ENCODE peak calls at places on chromosomes 7 and 10, in six cellular contexts. One of them, this sample, is unnamed.

GRCh38 chr10:24858244-24858907 is 94.0 kb downstream of the PRTFDC1 start:
- DNase-seq in GM12865: no peak
- DNase-seq in AG10803: peak; percentile 74
- DNase-seq in left lung: no peak
- DNase-seq in fibroblast of pulmonary artery: peak; percentile 90
- DNase-seq in AG09309: peak; percentile 24
- DNase-seq in this sample: peak; percentile 83

GRCh38 chr10:42951486-42952251 is 125.2 kb upstream of the RET start:
- DNase-seq in GM12865: no peak
- DNase-seq in AG10803: no peak
- DNase-seq in left lung: peak; percentile 31
- DNase-seq in fibroblast of pulmonary artery: peak; percentile 6
- DNase-seq in AG09309: no peak
- DNase-seq in this sample: no peak

GRCh38 chr10:76984559-76985443 is 652.8 kb downstream of the KCNMA1 start:
- DNase-seq in GM12865: peak; percentile 81
- DNase-seq in AG10803: peak; percentile 71
- DNase-seq in left lung: peak; percentile 64
- DNase-seq in fibroblast of pulmonary artery: peak; percentile 77
- DNase-seq in AG09309: peak; percentile 40
- DNase-seq in this sample: peak; percentile 73

GRCh38 chr10:72254891-72255568 is 18.7 kb upstream of the DDIT4 start:
- DNase-seq in GM12865: peak; percentile 70
- DNase-seq in AG10803: peak; percentile 70
- DNase-seq in left lung: peak; percentile 83
- DNase-seq in fibroblast of pulmonary artery: peak; percentile 87
- DNase-seq in AG09309: no peak
- DNase-seq in this sample: peak; percentile 90

GRCh38 chr7:115864082-115864481 is 166.5 kb downstream of the TFEC start:
- DNase-seq in GM12865: no peak
- DNase-seq in AG10803: no peak
- DNase-seq in left lung: no peak
- DNase-seq in fibroblast of pulmonary artery: no peak
- DNase-seq in AG09309: no peak
- DNase-seq in this sample: no peak

GRCh38 chr10:30207485-30208052 is 141.5 kb downstream of the MTPAP start:
- DNase-seq in GM12865: peak; percentile 72
- DNase-seq in AG10803: peak; percentile 13
- DNase-seq in left lung: no peak
- DNase-seq in fibroblast of pulmonary artery: no peak
- DNase-seq in AG09309: no peak
- DNase-seq in this sample: no peak

GRCh38 chr7:33237034-33237433 is 107.7 kb downstream of the BBS9 start:
- DNase-seq in GM12865: no peak
- DNase-seq in AG10803: no peak
- DNase-seq in left lung: no peak
- DNase-seq in fibroblast of pulmonary artery: no peak
- DNase-seq in AG09309: no peak
- DNase-seq in this sample: no peak

GRCh38 chr10:110005716-110006115 is 2.1 kb upstream of the ADD3 start:
- DNase-seq in GM12865: no peak
- DNase-seq in AG10803: peak; percentile 88
- DNase-seq in left lung: peak; percentile 40
- DNase-seq in fibroblast of pulmonary artery: peak; percentile 84
- DNase-seq in AG09309: peak; percentile 79
- DNase-seq in this sample: peak; percentile 89

GRCh38 chr10:77084431-77085144 is 553.0 kb downstream of the KCNMA1 start:
- DNase-seq in GM12865: no peak
- DNase-seq in AG10803: peak; percentile 4
- DNase-seq in left lung: no peak
- DNase-seq in fibroblast of pulmonary artery: peak; percentile 18
- DNase-seq in AG09309: no peak
- DNase-seq in this sample: peak; percentile 25

GRCh38 chr7:14191686-14192098 is 202.2 kb upstream of the ETV1 start:
- DNase-seq in GM12865: no peak
- DNase-seq in AG10803: peak; percentile 27
- DNase-seq in left lung: no peak
- DNase-seq in fibroblast of pulmonary artery: peak; percentile 15
- DNase-seq in AG09309: no peak
- DNase-seq in this sample: peak; percentile 91

GRCh38 chr10:15169555-15170407 is 1.3 kb upstream of the NMT2 start:
- DNase-seq in GM12865: peak; percentile 41
- DNase-seq in AG10803: peak; percentile 14
- DNase-seq in left lung: no peak
- DNase-seq in fibroblast of pulmonary artery: no peak
- DNase-seq in AG09309: no peak
- DNase-seq in this sample: no peak

GRCh38 chr10:91700788-91701444 is 68.0 kb upstream of the PPP1R3C start:
- DNase-seq in GM12865: no peak
- DNase-seq in AG10803: peak; percentile 65
- DNase-seq in left lung: no peak
- DNase-seq in fibroblast of pulmonary artery: peak; percentile 73
- DNase-seq in AG09309: peak; percentile 27
- DNase-seq in this sample: peak; percentile 86

GRCh38 chr7:48041665-48041995 is 6.3 kb downstream of the C7orf57 start:
- DNase-seq in GM12865: no peak
- DNase-seq in AG10803: peak; percentile 74
- DNase-seq in left lung: no peak
- DNase-seq in fibroblast of pulmonary artery: peak; percentile 52
- DNase-seq in AG09309: no peak
- DNase-seq in this sample: peak; percentile 45

GRCh38 chr10:13271552-13272163 is 28.2 kb downstream of the PHYH start:
- DNase-seq in GM12865: peak; percentile 80
- DNase-seq in AG10803: no peak
- DNase-seq in left lung: no peak
- DNase-seq in fibroblast of pulmonary artery: peak; percentile 11
- DNase-seq in AG09309: no peak
- DNase-seq in this sample: peak; percentile 8

GRCh38 chr10:105742184-105742583 is 1101.1 kb downstream of the SORCS3 start:
- DNase-seq in GM12865: no peak
- DNase-seq in AG10803: no peak
- DNase-seq in left lung: no peak
- DNase-seq in fibroblast of pulmonary artery: no peak
- DNase-seq in AG09309: no peak
- DNase-seq in this sample: no peak

GRCh38 chr7:135768990-135769389 is 20.4 kb upstream of the FAM180A start:
- DNase-seq in GM12865: no peak
- DNase-seq in AG10803: no peak
- DNase-seq in left lung: no peak
- DNase-seq in fibroblast of pulmonary artery: no peak
- DNase-seq in AG09309: no peak
- DNase-seq in this sample: no peak

GRCh38 chr7:88759216-88759955 is at the start of gene ZNF804B:
- DNase-seq in GM12865: no peak
- DNase-seq in AG10803: no peak
- DNase-seq in left lung: no peak
- DNase-seq in fibroblast of pulmonary artery: no peak
- DNase-seq in AG09309: no peak
- DNase-seq in this sample: no peak

GRCh38 chr7:70360557-70360956 is 762.3 kb downstream of the AUTS2 start:
- DNase-seq in GM12865: no peak
- DNase-seq in AG10803: no peak
- DNase-seq in left lung: no peak
- DNase-seq in fibroblast of pulmonary artery: no peak
- DNase-seq in AG09309: no peak
- DNase-seq in this sample: no peak

GRCh38 chr10:16779375-16779774 is 37.8 kb downstream of the RSU1 start:
- DNase-seq in GM12865: peak; percentile 53
- DNase-seq in AG10803: no peak
- DNase-seq in left lung: no peak
- DNase-seq in fibroblast of pulmonary artery: no peak
- DNase-seq in AG09309: no peak
- DNase-seq in this sample: no peak

GRCh38 chr7:94421711-94422110 is 27.0 kb downstream of the COL1A2 start:
- DNase-seq in GM12865: no peak
- DNase-seq in AG10803: peak; percentile 49
- DNase-seq in left lung: no peak
- DNase-seq in fibroblast of pulmonary artery: peak; percentile 16
- DNase-seq in AG09309: no peak
- DNase-seq in this sample: peak; percentile 45

GRCh38 chr10:63935705-63936104 is 414.5 kb downstream of the REEP3 start:
- DNase-seq in GM12865: peak; percentile 8
- DNase-seq in AG10803: no peak
- DNase-seq in left lung: no peak
- DNase-seq in fibroblast of pulmonary artery: peak; percentile 3
- DNase-seq in AG09309: no peak
- DNase-seq in this sample: no peak

GRCh38 chr7:136956232-136956631 is 87.8 kb downstream of the CHRM2 start:
- DNase-seq in GM12865: no peak
- DNase-seq in AG10803: peak; percentile 40
- DNase-seq in left lung: no peak
- DNase-seq in fibroblast of pulmonary artery: peak; percentile 64
- DNase-seq in AG09309: peak; percentile 43
- DNase-seq in this sample: peak; percentile 54

GRCh38 chr7:153320005-153320404 is 560.5 kb downstream of the ACTR3B start:
- DNase-seq in GM12865: no peak
- DNase-seq in AG10803: no peak
- DNase-seq in left lung: no peak
- DNase-seq in fibroblast of pulmonary artery: no peak
- DNase-seq in AG09309: no peak
- DNase-seq in this sample: no peak

GRCh38 chr7:151743481-151743983 is 133.4 kb downstream of the PRKAG2 start:
- DNase-seq in GM12865: no peak
- DNase-seq in AG10803: no peak
- DNase-seq in left lung: no peak
- DNase-seq in fibroblast of pulmonary artery: no peak
- DNase-seq in AG09309: no peak
- DNase-seq in this sample: no peak

GRCh38 chr7:7535688-7536087 is at the start of gene COL28A1:
- DNase-seq in GM12865: no peak
- DNase-seq in AG10803: no peak
- DNase-seq in left lung: no peak
- DNase-seq in fibroblast of pulmonary artery: no peak
- DNase-seq in AG09309: no peak
- DNase-seq in this sample: no peak

GRCh38 chr7:1093916-1094508 is 6.1 kb downstream of the GPER1 start:
- DNase-seq in GM12865: no peak
- DNase-seq in AG10803: no peak
- DNase-seq in left lung: no peak
- DNase-seq in fibroblast of pulmonary artery: no peak
- DNase-seq in AG09309: no peak
- DNase-seq in this sample: no peak

GRCh38 chr10:132055616-132056015 is 10.1 kb upstream of the JAKMIP3 start:
- DNase-seq in GM12865: no peak
- DNase-seq in AG10803: no peak
- DNase-seq in left lung: no peak
- DNase-seq in fibroblast of pulmonary artery: no peak
- DNase-seq in AG09309: no peak
- DNase-seq in this sample: no peak

GRCh38 chr10:48751730-48752129 is 67.1 kb downstream of the WDFY4 start:
- DNase-seq in GM12865: no peak
- DNase-seq in AG10803: no peak
- DNase-seq in left lung: no peak
- DNase-seq in fibroblast of pulmonary artery: no peak
- DNase-seq in AG09309: no peak
- DNase-seq in this sample: no peak

GRCh38 chr10:34689053-34689452 is 126.0 kb downstream of the PARD3 start:
- DNase-seq in GM12865: no peak
- DNase-seq in AG10803: peak; percentile 71
- DNase-seq in left lung: no peak
- DNase-seq in fibroblast of pulmonary artery: peak; percentile 75
- DNase-seq in AG09309: no peak
- DNase-seq in this sample: peak; percentile 66

GRCh38 chr7:55549457-55549856 is 22.8 kb downstream of the VOPP1 start:
- DNase-seq in GM12865: peak; percentile 73
- DNase-seq in AG10803: no peak
- DNase-seq in left lung: no peak
- DNase-seq in fibroblast of pulmonary artery: no peak
- DNase-seq in AG09309: no peak
- DNase-seq in this sample: no peak

GRCh38 chr7:55546826-55547225 is 25.5 kb downstream of the VOPP1 start:
- DNase-seq in GM12865: peak; percentile 65
- DNase-seq in AG10803: peak; percentile 81
- DNase-seq in left lung: peak; percentile 75
- DNase-seq in fibroblast of pulmonary artery: peak; percentile 82
- DNase-seq in AG09309: peak; percentile 45
- DNase-seq in this sample: peak; percentile 89

GRCh38 chr7:55550838-55551537 is 21.3 kb downstream of the VOPP1 start:
- DNase-seq in GM12865: no peak
- DNase-seq in AG10803: no peak
- DNase-seq in left lung: no peak
- DNase-seq in fibroblast of pulmonary artery: no peak
- DNase-seq in AG09309: no peak
- DNase-seq in this sample: no peak

GRCh38 chr7:55550010-55550409 is 22.3 kb downstream of the VOPP1 start:
- DNase-seq in GM12865: peak; percentile 77
- DNase-seq in AG10803: no peak
- DNase-seq in left lung: no peak
- DNase-seq in fibroblast of pulmonary artery: no peak
- DNase-seq in AG09309: no peak
- DNase-seq in this sample: no peak

DNA sequence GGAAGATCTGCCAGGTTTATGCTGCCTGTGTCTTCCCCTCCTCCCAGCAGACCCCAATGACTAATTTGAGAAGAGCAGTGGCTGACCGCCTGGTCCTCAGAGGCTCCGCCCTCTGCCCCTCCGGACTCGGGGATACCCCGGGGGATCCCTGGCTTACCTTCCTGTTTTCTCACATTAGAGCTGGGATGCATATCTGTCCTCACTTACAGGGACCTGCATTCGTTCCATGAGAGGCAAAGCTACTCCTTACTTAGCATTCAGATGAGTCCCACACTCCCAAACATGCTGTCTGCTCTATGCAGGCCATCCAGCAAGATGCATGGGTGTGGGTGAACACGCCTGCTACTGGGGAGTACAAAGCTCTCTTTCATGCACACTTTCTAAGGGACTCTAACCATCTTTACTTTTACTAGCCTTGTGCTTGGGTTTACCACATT is 24.0 kb downstream of the VOPP1 start:
- DNase-seq in GM12865: peak; percentile 64
- DNase-seq in AG10803: no peak
- DNase-seq in left lung: no peak
- DNase-seq in fibroblast of pulmonary artery: no peak
- DNase-seq in AG09309: no peak
- DNase-seq in this sample: no peak
- H3K4me3 ChIP-seq in GM12865: peak overlapping the region; percentile 10
- H3K4me3 ChIP-seq in AG10803: no peak overlapping the region
- H3K4me3 ChIP-seq in left lung: no peak overlapping the region
- H3K4me3 ChIP-seq in fibroblast of pulmonary artery: no peak overlapping the region
- H3K4me3 ChIP-seq in AG09309: no peak overlapping the region
- H3K4me3 ChIP-seq in this sample: no peak overlapping the region

GRCh38 chr7:71752171-71752935 is 620.4 kb downstream of the GALNT17 start:
- DNase-seq in GM12865: peak; percentile 30
- DNase-seq in AG10803: peak; percentile 4
- DNase-seq in left lung: peak; percentile 47
- DNase-seq in fibroblast of pulmonary artery: peak; percentile 22
- DNase-seq in AG09309: no peak
- DNase-seq in this sample: no peak
- TF ChIP-seq CTCF in GM12865: peak; percentile 48
- TF ChIP-seq CTCF in AG10803: peak; percentile 41
- TF ChIP-seq CTCF in left lung: peak; percentile 65
- TF ChIP-seq CTCF in fibroblast of pulmonary artery: peak; percentile 24
- TF ChIP-seq CTCF in AG09309: peak; percentile 50
- TF ChIP-seq CTCF in this sample: peak; percentile 25

GRCh38 chr10:23341004-23341403 is 3.6 kb downstream of the C10orf67 start:
- DNase-seq in GM12865: no peak
- DNase-seq in AG10803: no peak
- DNase-seq in left lung: no peak
- DNase-seq in fibroblast of pulmonary artery: no peak
- DNase-seq in AG09309: no peak
- DNase-seq in this sample: peak; percentile 26
- H3K4me3 ChIP-seq in GM12865: no peak overlapping the region
- H3K4me3 ChIP-seq in AG10803: no peak overlapping the region
- H3K4me3 ChIP-seq in left lung: no peak overlapping the region
- H3K4me3 ChIP-seq in fibroblast of pulmonary artery: no peak overlapping the region
- H3K4me3 ChIP-seq in AG09309: no peak overlapping the region
- H3K4me3 ChIP-seq in this sample: no peak overlapping the region

GRCh38 chr10:86757110-86757790 is 831 bp downstream of the BMPR1A start:
- DNase-seq in GM12865: peak; percentile 19
- DNase-seq in AG10803: peak; percentile 59
- DNase-seq in left lung: peak; percentile 40
- DNase-seq in fibroblast of pulmonary artery: peak; percentile 68
- DNase-seq in AG09309: no peak
- DNase-seq in this sample: peak; percentile 60
- TF ChIP-seq CTCF in GM12865: no peak
- TF ChIP-seq CTCF in AG10803: peak; percentile 49
- TF ChIP-seq CTCF in left lung: peak; percentile 12
- TF ChIP-seq CTCF in fibroblast of pulmonary artery: peak; percentile 37
- TF ChIP-seq CTCF in AG09309: peak; percentile 29
- TF ChIP-seq CTCF in this sample: peak; percentile 31